ENCODE peak calls at places on chromosomes 1 and 21, in six cellular contexts. V is K562, U is heart right ventricle, P is keratinocyte, W is left lung, G is thoracic aorta. A is an unnamed sample. For H3K4me1, the result is how much of the 10 kb centered on the place peaks cover.

GRCh38 chr1:10943991-10944730 is 68.3 kb upstream of the TARDBP start:
- DNase-seq in W (no peak), P (no peak), V (peak), U (peak), G (no peak), A (no peak)

GRCh38 chr1:206814716-206815341 is 42.5 kb upstream of the IL10 start:
- DNase-seq in U (no peak), V (no peak), G (no peak), P (no peak), W (no peak), A (peak)

GRCh38 chr1:179217943-179218507 is 11.5 kb downstream of the ABL2 start:
- DNase-seq in P (no peak), W (no peak), G (no peak), U (peak), V (peak), A (no peak)

GRCh38 chr1:182391028-182391361 is 595 bp downstream of the GLUL start:
- DNase-seq in W (no peak), V (no peak), U (no peak), P (no peak), G (no peak), A (no peak)

GRCh38 chr1:2248127-2248826 is 20.2 kb downstream of the SKI start:
- DNase-seq in U (no peak), G (no peak), W (no peak), V (no peak), P (no peak), A (no peak)

GRCh38 chr1:97270508-97271307 is 549.1 kb downstream of the PTBP2 start:
- DNase-seq in G (no peak), W (no peak), V (no peak), P (no peak), U (no peak), A (no peak)

GRCh38 chr1:33117440-33118085 is 36.6 kb downstream of the AZIN2 start:
- DNase-seq in V (no peak), W (no peak), P (no peak), G (no peak), U (no peak), A (no peak)

GRCh38 chr1:24867064-24867870 is 62.8 kb downstream of the RUNX3 start:
- DNase-seq in V (no peak), U (no peak), W (no peak), G (no peak), P (no peak), A (no peak)

GRCh38 chr21:37710555-37711293 is 205.5 kb downstream of the KCNJ6 start:
- DNase-seq in G (no peak), V (no peak), U (peak), P (no peak), W (no peak), A (no peak)

GRCh38 chr1:84117868-84118267 is 26.2 kb upstream of the PRKACB start:
- DNase-seq in G (no peak), W (no peak), P (no peak), U (no peak), V (no peak), A (no peak)

GRCh38 chr1:226611301-226611700 is 62.7 kb downstream of the STUM start:
- DNase-seq in G (no peak), P (no peak), U (no peak), V (no peak), W (no peak), A (no peak)

GRCh38 chr1:155981266-155982088 is 3.1 kb upstream of the ARHGEF2 start:
- DNase-seq in W (no peak), V (peak), U (no peak), P (no peak), G (no peak), A (no peak)
- H3K27ac ChIP-seq in W (peak), V (peak), U (peak), P (peak), G (peak), A (peak)

GRCh38 chr1:198158766-198159589 is 2.2 kb downstream of the NEK7 start:
- DNase-seq in V (peak), G (peak), W (peak), U (peak), P (no peak), A (peak)

GRCh38 chr1:198161718-198162090 is 4.9 kb downstream of the NEK7 start:
- DNase-seq in V (no peak), P (no peak), W (no peak), G (no peak), U (no peak), A (no peak)

GRCh38 chr1:198160946-198161614 is 4.3 kb downstream of the NEK7 start:
- DNase-seq in G (no peak), W (no peak), U (no peak), P (no peak), V (no peak), A (no peak)

GRCh38 chr1:198165927-198166647 is 9.3 kb downstream of the NEK7 start:
- DNase-seq in U (no peak), G (no peak), W (no peak), V (no peak), P (no peak), A (no peak)

GRCh38 chr1:198162091-198162767 is 5.4 kb downstream of the NEK7 start:
- DNase-seq in U (no peak), P (no peak), G (no peak), V (peak), W (peak), A (no peak)
- H3K4me1 ChIP-seq in U (half or more), P (under half), G (under half), V (under half), W (half or more), A (half or more)

GRCh38 chr1:171984850-171985485 is 143.7 kb downstream of the DNM3 start:
- DNase-seq in W (no peak), G (no peak), U (no peak), P (no peak), V (peak), A (no peak)

GRCh38 chr1:171988243-171988642 is 146.9 kb downstream of the DNM3 start:
- DNase-seq in P (no peak), W (no peak), U (no peak), V (no peak), G (no peak), A (no peak)

GRCh38 chr1:171984262-171984661 is 143.0 kb downstream of the DNM3 start:
- DNase-seq in P (no peak), V (no peak), U (peak), W (no peak), G (no peak), A (peak)

GRCh38 chr1:171983584-171983983 is 142.3 kb downstream of the DNM3 start:
- DNase-seq in V (no peak), G (no peak), U (no peak), P (no peak), W (no peak), A (no peak)

GRCh38 chr1:171985639-171986038 is 144.3 kb downstream of the DNM3 start:
- DNase-seq in V (peak), U (no peak), P (no peak), W (no peak), G (no peak), A (no peak)
- TF ChIP-seq CTCF in V (peak), U (no peak), P (peak), W (no peak), G (no peak), A (peak)

DNA sequence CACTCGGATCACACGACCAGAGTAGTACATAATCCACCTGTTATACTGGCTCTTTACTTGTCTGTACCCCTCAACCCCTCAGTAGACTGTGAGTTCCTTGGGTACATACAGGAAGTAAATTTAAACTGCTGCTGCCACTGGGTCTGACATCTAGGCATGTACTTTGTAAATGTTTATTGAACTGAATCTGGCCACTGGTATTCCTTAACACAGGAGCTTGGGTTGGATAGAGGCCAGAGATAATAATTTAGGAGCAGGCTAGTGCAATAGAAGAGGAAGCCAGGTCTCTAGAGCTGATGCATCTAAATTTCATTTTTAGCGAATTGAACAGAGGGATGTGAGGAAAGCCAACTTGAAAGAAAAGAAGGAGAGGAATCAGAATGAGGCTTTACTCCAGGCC is 12.4 kb downstream of the TTC4 start:
- DNase-seq in P (no peak), W (no peak), U (no peak), V (no peak), G (no peak), A (no peak)
- H3K27ac ChIP-seq in P (no peak), W (no peak), U (no peak), V (no peak), G (no peak), A (no peak)

GRCh38 chr1:234605983-234606730 is 3.8 kb downstream of the IRF2BP2 start:
- DNase-seq in G (no peak), P (no peak), U (peak), V (no peak), W (no peak), A (peak)
- H3K4me1 ChIP-seq in G (under half), P (under half), U (under half), V (under half), W (half or more), A (half or more)

GRCh38 chr1:170253180-170253579 is 107.4 kb downstream of the NTMT2 start:
- DNase-seq in G (no peak), U (no peak), W (no peak), P (no peak), V (no peak), A (no peak)
- TF ChIP-seq CTCF in G (no peak), U (no peak), W (no peak), P (no peak), V (no peak), A (no peak)

A was measured in left ventricle myocardium inferior.